ENCODE peak calls at places on chromosomes 13 and 19, in six cellular contexts. One of them, this sample, is unnamed.

GRCh38 chr19:56294557-56294956 is 20.1 kb downstream of the ZSCAN5A start:
- DNase-seq in neural progenitor cell: peak; percentile 28
- DNase-seq in mammary epithelial cell: peak; percentile 94
- DNase-seq in endothelial cell of umbilical vein: no peak
- DNase-seq in fibroblast of lung: no peak
- DNase-seq in MM.1S: no peak
- DNase-seq in this sample: no peak

GRCh38 chr19:28941833-28942232 is 271.1 kb downstream of the UQCRFS1 start:
- DNase-seq in mammary epithelial cell: no peak
- DNase-seq in endothelial cell of umbilical vein: no peak
- DNase-seq in MM.1S: no peak
- DNase-seq in neural progenitor cell: no peak
- DNase-seq in fibroblast of lung: no peak
- DNase-seq in this sample: no peak

GRCh38 chr13:90302113-90302512 is 1045.4 kb upstream of the MIR17HG start:
- DNase-seq in fibroblast of lung: peak; percentile 73
- DNase-seq in neural progenitor cell: no peak
- DNase-seq in mammary epithelial cell: peak; percentile 67
- DNase-seq in endothelial cell of umbilical vein: no peak
- DNase-seq in MM.1S: no peak
- DNase-seq in this sample: no peak

GRCh38 chr13:84192125-84192524 is 309.9 kb upstream of the SLITRK1 start:
- DNase-seq in mammary epithelial cell: peak; percentile 90
- DNase-seq in neural progenitor cell: no peak
- DNase-seq in MM.1S: no peak
- DNase-seq in fibroblast of lung: peak; percentile 47
- DNase-seq in endothelial cell of umbilical vein: no peak
- DNase-seq in this sample: peak; percentile 21

GRCh38 chr19:47225746-47226425 is 5.1 kb downstream of the BBC3 start:
- DNase-seq in neural progenitor cell: peak; percentile 96
- DNase-seq in fibroblast of lung: peak; percentile 87
- DNase-seq in MM.1S: peak; percentile 90
- DNase-seq in mammary epithelial cell: peak; percentile 77
- DNase-seq in endothelial cell of umbilical vein: peak; percentile 84
- DNase-seq in this sample: peak; percentile 97

GRCh38 chr13:113915012-113915763 is 51.3 kb upstream of the GAS6 start:
- DNase-seq in MM.1S: no peak
- DNase-seq in fibroblast of lung: no peak
- DNase-seq in mammary epithelial cell: no peak
- DNase-seq in endothelial cell of umbilical vein: no peak
- DNase-seq in neural progenitor cell: no peak
- DNase-seq in this sample: no peak

GRCh38 chr19:32287086-32287485 is 58.3 kb upstream of the ZNF507 start:
- DNase-seq in neural progenitor cell: no peak
- DNase-seq in MM.1S: no peak
- DNase-seq in endothelial cell of umbilical vein: no peak
- DNase-seq in mammary epithelial cell: no peak
- DNase-seq in fibroblast of lung: no peak
- DNase-seq in this sample: no peak

GRCh38 chr19:35281303-35281702 is 1.0 kb upstream of the HAMP start:
- DNase-seq in mammary epithelial cell: no peak
- DNase-seq in fibroblast of lung: no peak
- DNase-seq in MM.1S: no peak
- DNase-seq in endothelial cell of umbilical vein: no peak
- DNase-seq in neural progenitor cell: no peak
- DNase-seq in this sample: no peak

GRCh38 chr19:40217921-40218890 is at the start of gene TTC9B:
- DNase-seq in endothelial cell of umbilical vein: no peak
- DNase-seq in MM.1S: no peak
- DNase-seq in fibroblast of lung: no peak
- DNase-seq in mammary epithelial cell: peak; percentile 14
- DNase-seq in neural progenitor cell: peak; percentile 93
- DNase-seq in this sample: peak; percentile 67

GRCh38 chr19:12872941-12873890 is 8.0 kb downstream of the DNASE2 start:
- DNase-seq in fibroblast of lung: peak; percentile 35
- DNase-seq in neural progenitor cell: peak; percentile 21
- DNase-seq in MM.1S: peak; percentile 25
- DNase-seq in mammary epithelial cell: peak; percentile 75
- DNase-seq in endothelial cell of umbilical vein: peak; percentile 72
- DNase-seq in this sample: peak; percentile 35

GRCh38 chr19:3131168-3131567 is 4.7 kb upstream of the GNA15 start:
- DNase-seq in neural progenitor cell: no peak
- DNase-seq in fibroblast of lung: no peak
- DNase-seq in MM.1S: no peak
- DNase-seq in endothelial cell of umbilical vein: no peak
- DNase-seq in mammary epithelial cell: no peak
- DNase-seq in this sample: no peak

GRCh38 chr13:113842336-113843062 is 21.4 kb downstream of the GAS6 start:
- DNase-seq in endothelial cell of umbilical vein: no peak
- DNase-seq in mammary epithelial cell: no peak
- DNase-seq in MM.1S: no peak
- DNase-seq in fibroblast of lung: no peak
- DNase-seq in neural progenitor cell: no peak
- DNase-seq in this sample: no peak

GRCh38 chr13:50584856-50585580 is 258.5 kb downstream of the DLEU7 start:
- DNase-seq in MM.1S: no peak
- DNase-seq in endothelial cell of umbilical vein: no peak
- DNase-seq in fibroblast of lung: no peak
- DNase-seq in mammary epithelial cell: no peak
- DNase-seq in neural progenitor cell: peak; percentile 12
- DNase-seq in this sample: no peak

GRCh38 chr13:62702502-62702901 is 1286.9 kb upstream of the PCDH20 start:
- DNase-seq in MM.1S: no peak
- DNase-seq in endothelial cell of umbilical vein: no peak
- DNase-seq in neural progenitor cell: no peak
- DNase-seq in mammary epithelial cell: no peak
- DNase-seq in fibroblast of lung: no peak
- DNase-seq in this sample: no peak

GRCh38 chr13:34474469-34474868 is 467.6 kb upstream of the NBEA start:
- DNase-seq in MM.1S: no peak
- DNase-seq in endothelial cell of umbilical vein: no peak
- DNase-seq in mammary epithelial cell: no peak
- DNase-seq in neural progenitor cell: no peak
- DNase-seq in fibroblast of lung: no peak
- DNase-seq in this sample: no peak

GRCh38 chr13:53781941-53782340 is 753.3 kb downstream of the OLFM4 start:
- DNase-seq in mammary epithelial cell: no peak
- DNase-seq in fibroblast of lung: peak; percentile 1
- DNase-seq in endothelial cell of umbilical vein: no peak
- DNase-seq in neural progenitor cell: peak; percentile 46
- DNase-seq in MM.1S: no peak
- DNase-seq in this sample: peak; percentile 35

GRCh38 chr19:1154731-1155351 is 19.2 kb downstream of the SBNO2 start:
- DNase-seq in neural progenitor cell: no peak
- DNase-seq in mammary epithelial cell: peak; percentile 85
- DNase-seq in endothelial cell of umbilical vein: peak; percentile 42
- DNase-seq in fibroblast of lung: peak; percentile 90
- DNase-seq in MM.1S: no peak
- DNase-seq in this sample: peak; percentile 86

GRCh38 chr19:18479964-18480723 is 41.7 kb downstream of the ELL start:
- DNase-seq in MM.1S: no peak
- DNase-seq in neural progenitor cell: no peak
- DNase-seq in fibroblast of lung: peak; percentile 62
- DNase-seq in mammary epithelial cell: no peak
- DNase-seq in endothelial cell of umbilical vein: peak; percentile 33
- DNase-seq in this sample: no peak

GRCh38 chr19:40433391-40434216 is 7.8 kb upstream of the SERTAD1 start:
- DNase-seq in MM.1S: peak; percentile 52
- DNase-seq in mammary epithelial cell: peak; percentile 83
- DNase-seq in endothelial cell of umbilical vein: peak; percentile 89
- DNase-seq in fibroblast of lung: peak; percentile 91
- DNase-seq in neural progenitor cell: peak; percentile 91
- DNase-seq in this sample: peak; percentile 96

GRCh38 chr19:1512671-1513491 is at the start of gene ADAMTSL5:
- DNase-seq in endothelial cell of umbilical vein: no peak
- DNase-seq in fibroblast of lung: peak; percentile 50
- DNase-seq in neural progenitor cell: peak; percentile 45
- DNase-seq in mammary epithelial cell: peak; percentile 76
- DNase-seq in MM.1S: peak; percentile 72
- DNase-seq in this sample: peak; percentile 89

GRCh38 chr19:14632286-14632685 is 42.4 kb downstream of the ADGRE3 start:
- DNase-seq in neural progenitor cell: no peak
- DNase-seq in MM.1S: no peak
- DNase-seq in endothelial cell of umbilical vein: peak; percentile 26
- DNase-seq in mammary epithelial cell: peak; percentile 31
- DNase-seq in fibroblast of lung: peak; percentile 4
- DNase-seq in this sample: no peak

GRCh38 chr13:60837806-60838205 is 440.8 kb downstream of the TDRD3 start:
- DNase-seq in MM.1S: no peak
- DNase-seq in fibroblast of lung: peak; percentile 1
- DNase-seq in mammary epithelial cell: no peak
- DNase-seq in endothelial cell of umbilical vein: no peak
- DNase-seq in neural progenitor cell: no peak
- DNase-seq in this sample: no peak

GRCh38 chr19:33675501-33676124 is 53.9 kb downstream of the CHST8 start:
- DNase-seq in mammary epithelial cell: no peak
- DNase-seq in fibroblast of lung: no peak
- DNase-seq in neural progenitor cell: peak; percentile 38
- DNase-seq in endothelial cell of umbilical vein: no peak
- DNase-seq in MM.1S: no peak
- DNase-seq in this sample: peak; percentile 1

GRCh38 chr13:73667756-73668155 is 466.4 kb downstream of the KLF12 start:
- DNase-seq in neural progenitor cell: no peak
- DNase-seq in mammary epithelial cell: no peak
- DNase-seq in endothelial cell of umbilical vein: no peak
- DNase-seq in MM.1S: no peak
- DNase-seq in fibroblast of lung: no peak
- DNase-seq in this sample: no peak

GRCh38 chr13:28819748-28820098 is 416 bp upstream of the MTUS2 start:
- DNase-seq in endothelial cell of umbilical vein: peak; percentile 40
- DNase-seq in MM.1S: peak; percentile 38
- DNase-seq in fibroblast of lung: peak; percentile 8
- DNase-seq in mammary epithelial cell: no peak
- DNase-seq in neural progenitor cell: peak; percentile 94
- DNase-seq in this sample: peak; percentile 86

GRCh38 chr19:954672-955494 is 29.0 kb downstream of the ARID3A start:
- DNase-seq in endothelial cell of umbilical vein: no peak
- DNase-seq in fibroblast of lung: no peak
- DNase-seq in neural progenitor cell: peak; percentile 63
- DNase-seq in MM.1S: no peak
- DNase-seq in mammary epithelial cell: no peak
- DNase-seq in this sample: peak; percentile 66

GRCh38 chr19:27971869-27972268 is 1241.1 kb downstream of the UQCRFS1 start:
- DNase-seq in mammary epithelial cell: no peak
- DNase-seq in neural progenitor cell: no peak
- DNase-seq in endothelial cell of umbilical vein: no peak
- DNase-seq in MM.1S: no peak
- DNase-seq in fibroblast of lung: no peak
- DNase-seq in this sample: no peak

GRCh38 chr13:20993661-20994440 is 67.5 kb downstream of the LATS2 start:
- DNase-seq in mammary epithelial cell: peak; percentile 67
- DNase-seq in neural progenitor cell: no peak
- DNase-seq in fibroblast of lung: peak; percentile 66
- DNase-seq in MM.1S: no peak
- DNase-seq in endothelial cell of umbilical vein: no peak
- DNase-seq in this sample: no peak

GRCh38 chr13:40666905-40667621 is 622 bp upstream of the FOXO1 start:
- DNase-seq in MM.1S: peak; percentile 33
- DNase-seq in endothelial cell of umbilical vein: no peak
- DNase-seq in fibroblast of lung: no peak
- DNase-seq in neural progenitor cell: peak; percentile 84
- DNase-seq in mammary epithelial cell: no peak
- DNase-seq in this sample: peak; percentile 77
- TF ChIP-seq EZH2 in MM.1S: no peak
- TF ChIP-seq EZH2 in endothelial cell of umbilical vein: no peak
- TF ChIP-seq EZH2 in fibroblast of lung: no peak
- TF ChIP-seq EZH2 in neural progenitor cell: no peak
- TF ChIP-seq EZH2 in mammary epithelial cell: no peak
- TF ChIP-seq EZH2 in this sample: no peak

GRCh38 chr13:59684105-59684504 is 479.6 kb downstream of the DIAPH3 start:
- DNase-seq in MM.1S: no peak
- DNase-seq in neural progenitor cell: no peak
- DNase-seq in mammary epithelial cell: no peak
- DNase-seq in endothelial cell of umbilical vein: no peak
- DNase-seq in fibroblast of lung: no peak
- DNase-seq in this sample: no peak
- H3K4me1 ChIP-seq in MM.1S: no peaks in the 10 kb centered on the region
- H3K4me1 ChIP-seq in neural progenitor cell: peaks cover 62% of the 10 kb centered on the region
- H3K4me1 ChIP-seq in mammary epithelial cell: no peaks in the 10 kb centered on the region
- H3K4me1 ChIP-seq in endothelial cell of umbilical vein: no peaks in the 10 kb centered on the region
- H3K4me1 ChIP-seq in fibroblast of lung: no peaks in the 10 kb centered on the region
- H3K4me1 ChIP-seq in this sample: peaks cover 14% of the 10 kb centered on the region

DNA sequence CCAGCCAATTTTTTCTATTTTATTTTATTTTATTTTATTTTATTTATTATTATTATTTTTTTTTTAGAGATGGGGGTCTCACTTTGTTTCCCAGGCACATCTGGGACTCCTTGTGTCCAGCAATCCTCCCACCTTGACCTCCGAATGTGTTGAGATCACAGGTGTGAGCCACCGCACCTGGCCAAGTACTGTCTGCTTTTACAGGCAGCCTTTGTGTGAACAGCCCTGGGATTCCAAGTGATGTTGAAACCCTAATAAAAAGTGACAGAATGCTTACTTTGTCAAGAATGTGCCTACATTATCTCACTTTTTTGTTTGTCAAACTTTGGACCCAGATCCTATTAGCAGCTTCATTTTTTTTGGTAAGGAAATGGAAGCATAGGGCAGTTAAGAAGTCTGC is 220.1 kb upstream of the EDNRB start:
- DNase-seq in neural progenitor cell: no peak
- DNase-seq in fibroblast of lung: no peak
- DNase-seq in MM.1S: no peak
- DNase-seq in mammary epithelial cell: no peak
- DNase-seq in endothelial cell of umbilical vein: no peak
- DNase-seq in this sample: peak; percentile 19
- TF ChIP-seq EZH2 in neural progenitor cell: no peak
- TF ChIP-seq EZH2 in fibroblast of lung: no peak
- TF ChIP-seq EZH2 in MM.1S: no peak
- TF ChIP-seq EZH2 in mammary epithelial cell: no peak
- TF ChIP-seq EZH2 in endothelial cell of umbilical vein: no peak
- TF ChIP-seq EZH2 in this sample: no peak

DNA sequence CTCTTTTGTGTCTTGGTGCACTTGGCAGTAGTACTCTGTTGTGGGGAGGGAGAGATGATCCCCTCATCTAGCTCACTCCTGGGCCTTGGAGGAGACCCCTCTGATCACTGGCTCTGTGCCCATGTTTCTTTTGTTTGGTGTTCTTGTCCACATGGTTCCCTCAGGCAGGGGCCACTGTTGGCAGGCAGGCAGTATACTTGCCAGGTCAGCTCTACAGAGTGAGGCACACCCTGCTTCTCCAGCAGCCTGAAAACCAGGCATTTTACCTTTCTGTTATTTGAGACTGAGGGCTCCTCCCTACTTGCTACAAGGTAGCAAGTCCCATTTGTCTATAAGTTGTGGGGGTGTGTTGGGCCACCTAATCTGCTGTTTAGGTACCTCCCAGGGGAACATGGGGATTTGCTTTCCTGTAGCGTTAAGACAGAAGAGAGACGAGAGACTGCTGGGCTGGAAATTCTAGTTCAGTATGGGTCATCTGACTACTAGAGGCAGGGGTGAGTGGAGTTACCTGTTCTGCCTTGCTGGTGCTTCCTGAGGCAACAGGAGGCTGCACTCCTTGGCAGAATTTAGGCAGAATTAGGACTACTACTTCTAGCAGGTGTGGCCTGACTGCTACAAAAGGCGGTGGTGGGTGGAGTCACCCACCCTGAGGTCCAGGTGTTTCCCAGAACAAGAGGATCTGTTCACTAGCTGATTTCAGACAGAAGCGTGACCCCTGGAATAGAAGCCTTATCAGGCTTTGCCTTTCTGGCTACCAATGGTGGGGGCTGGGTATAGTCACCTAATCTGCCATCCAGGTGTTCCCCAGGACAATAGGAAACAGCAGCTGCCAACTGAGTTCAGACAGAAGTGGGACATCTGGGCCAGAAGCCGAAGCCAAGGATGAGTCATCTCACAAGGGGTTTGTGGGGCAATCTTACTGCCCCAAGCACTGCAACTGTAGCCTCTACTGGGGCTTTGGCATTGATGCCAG is 843.0 kb upstream of the ATXN8OS start:
- DNase-seq in fibroblast of lung: no peak
- DNase-seq in MM.1S: no peak
- DNase-seq in endothelial cell of umbilical vein: no peak
- DNase-seq in neural progenitor cell: no peak
- DNase-seq in mammary epithelial cell: no peak
- DNase-seq in this sample: no peak
- H3K4me1 ChIP-seq in fibroblast of lung: no peaks in the 10 kb centered on the region
- H3K4me1 ChIP-seq in MM.1S: peaks cover 16% of the 10 kb centered on the region
- H3K4me1 ChIP-seq in endothelial cell of umbilical vein: no peaks in the 10 kb centered on the region
- H3K4me1 ChIP-seq in neural progenitor cell: peaks cover 7% of the 10 kb centered on the region
- H3K4me1 ChIP-seq in mammary epithelial cell: no peaks in the 10 kb centered on the region
- H3K4me1 ChIP-seq in this sample: no peaks in the 10 kb centered on the region

This sample was measured in hepatocyte.